ENCODE peak calls at places on chromosomes 3 and 15, in five cellular contexts. S, P, X, F and Y are unnamed samples.

GRCh38 chr3:26245236-26245635 is 377.3 kb upstream of the LRRC3B start:
- DNase-seq in S (no peak), P (no peak), X (no peak), F (no peak), Y (no peak)

GRCh38 chr15:25465835-25466234 is 27.0 kb upstream of the UBE3A start:
- DNase-seq in S (no peak), P (no peak), X (no peak), F (no peak), Y (no peak)

GRCh38 chr3:176964656-176965055 is 232.6 kb downstream of the TBL1XR1 start:
- DNase-seq in S (no peak), P (no peak), X (no peak), F (no peak), Y (no peak)

GRCh38 chr3:22263042-22263441 is 512.0 kb upstream of the ZNF385D start:
- DNase-seq in S (no peak), P (peak; percentile 76), X (no peak), F (no peak), Y (no peak)

GRCh38 chr15:80921736-80922135 is 67.9 kb downstream of the MESD start:
- DNase-seq in S (no peak), P (no peak), X (no peak), F (no peak), Y (no peak)

GRCh38 chr15:80996247-80996646 is 4.5 kb upstream of the TLNRD1 start:
- DNase-seq in S (no peak), P (no peak), X (no peak), F (no peak), Y (no peak)

GRCh38 chr3:43870110-43870509 is 179.4 kb downstream of the ABHD5 start:
- DNase-seq in S (no peak), P (peak; percentile 73), X (no peak), F (no peak), Y (no peak)

GRCh38 chr15:49987198-49987785 is 131.7 kb downstream of the ATP8B4 start:
- DNase-seq in S (no peak), P (peak; percentile 30), X (no peak), F (no peak), Y (no peak)

GRCh38 chr15:36591534-36592411 is 12.3 kb downstream of the CDIN1 start:
- DNase-seq in S (no peak), P (peak; percentile 44), X (no peak), F (no peak), Y (no peak)

GRCh38 chr3:188362405-188362831 is 208.5 kb downstream of the LPP start:
- DNase-seq in S (no peak), P (peak; percentile 84), X (peak; percentile 37), F (no peak), Y (peak; percentile 29)

GRCh38 chr15:38682861-38683260 is 118.2 kb upstream of the RASGRP1 start:
- DNase-seq in S (no peak), P (no peak), X (no peak), F (no peak), Y (no peak)

GRCh38 chr3:111581403-111582113 is 13.6 kb downstream of the ZBED2 start:
- DNase-seq in S (no peak), P (no peak), X (no peak), F (no peak), Y (no peak)

GRCh38 chr3:42795621-42796181 is 8.6 kb downstream of the HIGD1A start:
- DNase-seq in S (no peak), P (no peak), X (no peak), F (no peak), Y (no peak)

GRCh38 chr3:170560296-170560695 is 25.6 kb downstream of the SLC7A14 start:
- DNase-seq in S (no peak), P (no peak), X (no peak), F (no peak), Y (no peak)

GRCh38 chr3:12287727-12288465 is 974 bp upstream of the PPARG start:
- DNase-seq in S (peak; percentile 77), P (no peak), X (no peak), F (peak; percentile 27), Y (no peak)

GRCh38 chr3:17686613-17687012 is 55.8 kb downstream of the TBC1D5 start:
- DNase-seq in S (peak; percentile 13), P (peak; percentile 24), X (no peak), F (no peak), Y (no peak)

GRCh38 chr15:75309711-75310110 is 26.2 kb upstream of the COMMD4 start:
- DNase-seq in S (no peak), P (peak; percentile 40), X (no peak), F (no peak), Y (no peak)

GRCh38 chr3:46395210-46395661 is 11.6 kb downstream of the CCR5AS start:
- DNase-seq in S (no peak), P (no peak), X (no peak), F (no peak), Y (no peak)

GRCh38 chr3:130609166-130609574 is 92.2 kb downstream of the COL6A6 start:
- DNase-seq in S (no peak), P (no peak), X (no peak), F (no peak), Y (no peak)

GRCh38 chr15:74403981-74404563 is 29.7 kb downstream of the SEMA7A start:
- DNase-seq in S (no peak), P (no peak), X (no peak), F (no peak), Y (no peak)

GRCh38 chr15:74243431-74243830 is 7.3 kb downstream of the CCDC33 start:
- DNase-seq in S (no peak), P (no peak), X (no peak), F (no peak), Y (no peak)

GRCh38 chr15:89680282-89680873 is 1.2 kb upstream of the PLIN1 start:
- DNase-seq in S (no peak), P (peak; percentile 84), X (peak; percentile 58), F (no peak), Y (no peak)

GRCh38 chr15:66195621-66196230 is 57.8 kb downstream of the MEGF11 start:
- DNase-seq in S (no peak), P (no peak), X (no peak), F (no peak), Y (no peak)

GRCh38 chr3:114406286-114406685 is 112.5 kb downstream of the TIGIT start:
- DNase-seq in S (no peak), P (peak; percentile 89), X (peak; percentile 38), F (no peak), Y (peak; percentile 57)

GRCh38 chr3:185424435-185424834 is 61.5 kb downstream of the MAP3K13 start:
- DNase-seq in S (no peak), P (no peak), X (no peak), F (no peak), Y (no peak)

GRCh38 chr3:37743974-37744373 is 117.7 kb upstream of the CTDSPL start:
- DNase-seq in S (no peak), P (no peak), X (no peak), F (no peak), Y (no peak)

GRCh38 chr15:57662091-57662744 is 44.3 kb upstream of the POLR2M start:
- DNase-seq in S (no peak), P (no peak), X (no peak), F (no peak), Y (no peak)

GRCh38 chr15:67067161-67067853 is 1.9 kb downstream of the SMAD3 start:
- DNase-seq in S (no peak), P (peak; percentile 48), X (no peak), F (no peak), Y (no peak)

GRCh38 chr3:113532698-113533533 is 561 bp downstream of the SIDT1 start:
- DNase-seq in S (peak; percentile 79), P (no peak), X (no peak), F (no peak), Y (no peak)

GRCh38 chr3:157131861-157132260 is 28.1 kb downstream of the CCNL1 start:
- DNase-seq in S (no peak), P (no peak), X (no peak), F (no peak), Y (no peak)

GRCh38 chr3:157572559-157573270 is 69.5 kb upstream of the VEPH1 start:
- DNase-seq in S (peak; percentile 55), P (peak; percentile 49), X (no peak), F (no peak), Y (no peak)